ENCODE peak calls at places on chromosome 12, in five cellular contexts. C, M, P, W and J are unnamed samples.
A peak's percentile ranks its signal among the peaks of the same experiment; 100 is the strongest.

GRCh38 chr12:121980211-121980891 is 41.3 kb upstream of the BCL7A start:
- DNase-seq in W (no peak), C (no peak), P (peak; percentile 98), M (no peak), J (no peak)

GRCh38 chr12:17030338-17030737 is 424.4 kb upstream of the LMO3 start:
- DNase-seq in W (no peak), M (no peak), C (no peak), P (no peak), J (no peak)

GRCh38 chr12:79782197-79782890 is 91.6 kb upstream of the PAWR start:
- DNase-seq in M (no peak), C (no peak), W (peak; percentile 12), P (no peak), J (no peak)

GRCh38 chr12:10130042-10130441 is at the start of gene CLEC7A:
- DNase-seq in P (peak; percentile 43), C (peak; percentile 68), M (no peak), W (peak; percentile 52), J (no peak)

GRCh38 chr12:26523708-26524150 is 309.3 kb downstream of the ITPR2 start:
- DNase-seq in W (peak; percentile 92), C (no peak), M (peak; percentile 82), P (no peak), J (peak; percentile 97)

GRCh38 chr12:121577443-121578180 is 3.2 kb downstream of the KDM2B start:
- DNase-seq in W (no peak), P (no peak), C (no peak), M (no peak), J (peak; percentile 41)

GRCh38 chr12:4293299-4293941 is 19.9 kb downstream of the CCND2 start:
- DNase-seq in P (no peak), W (no peak), C (no peak), M (no peak), J (no peak)

GRCh38 chr12:3313066-3313465 is 177.9 kb upstream of the PRMT8 start:
- DNase-seq in M (no peak), P (no peak), W (peak; percentile 57), C (no peak), J (no peak)

GRCh38 chr12:108641446-108642268 is 8.0 kb upstream of the SELPLG start:
- DNase-seq in M (no peak), P (peak; percentile 78), C (no peak), W (no peak), J (no peak)

GRCh38 chr12:9687228-9687627 is 17.7 kb downstream of the CLEC2D start:
- DNase-seq in C (no peak), M (no peak), W (no peak), P (no peak), J (no peak)

GRCh38 chr12:81758421-81759214 is 532 bp downstream of the PPFIA2 start:
- DNase-seq in W (no peak), P (no peak), C (no peak), M (peak; percentile 19), J (no peak)

GRCh38 chr12:50276912-50277671 is 6.2 kb downstream of the LIMA1 start:
- DNase-seq in M (no peak), C (no peak), W (peak; percentile 22), P (no peak), J (no peak)

GRCh38 chr12:71439613-71440392 is at the start of gene LGR5:
- DNase-seq in M (peak; percentile 18), C (no peak), W (peak; percentile 23), P (no peak), J (peak; percentile 26)

GRCh38 chr12:46386360-46386867 is 13.8 kb upstream of the SLC38A2 start:
- DNase-seq in C (peak; percentile 98), M (no peak), W (peak; percentile 86), P (no peak), J (no peak)

GRCh38 chr12:86230516-86231146 is 25.6 kb downstream of the MGAT4C start:
- DNase-seq in W (no peak), P (no peak), M (no peak), C (no peak), J (no peak)

GRCh38 chr12:44876554-44877275 is 600 bp upstream of the NELL2 start:
- DNase-seq in C (no peak), M (no peak), W (peak; percentile 29), P (peak; percentile 22), J (peak; percentile 55)

GRCh38 chr12:69066420-69067373 is 133.7 kb upstream of the CPM start:
- DNase-seq in M (no peak), W (no peak), C (no peak), P (peak; percentile 15), J (peak; percentile 30)

GRCh38 chr12:114888458-114888857 is 204.5 kb upstream of the TBX3 start:
- DNase-seq in P (no peak), M (no peak), C (no peak), W (peak; percentile 38), J (no peak)

GRCh38 chr12:21819236-21819635 is 44.7 kb upstream of the KCNJ8 start:
- DNase-seq in C (no peak), W (no peak), P (no peak), M (no peak), J (no peak)

GRCh38 chr12:6688543-6688999 is 604 bp downstream of the ZNF384 start:
- DNase-seq in P (peak; percentile 69), W (no peak), C (no peak), M (no peak), J (peak; percentile 16)

GRCh38 chr12:99253068-99253467 is 394.5 kb upstream of the GARIN6 start:
- DNase-seq in M (no peak), W (no peak), P (peak; percentile 74), C (no peak), J (peak; percentile 9)

GRCh38 chr12:107337354-107338095 is 244.2 kb upstream of the CRY1 start:
- DNase-seq in C (peak; percentile 72), W (peak; percentile 97), P (no peak), M (no peak), J (no peak)

GRCh38 chr12:124517260-124518050 is 50.0 kb downstream of the NCOR2 start:
- DNase-seq in P (no peak), C (no peak), M (peak; percentile 81), W (peak; percentile 81), J (peak; percentile 93)

GRCh38 chr12:7609480-7609879 is 56.2 kb downstream of the APOBEC1 start:
- DNase-seq in M (no peak), C (no peak), P (no peak), W (peak; percentile 39), J (no peak)

GRCh38 chr12:51913071-51914033 is 6.0 kb downstream of the ACVRL1 start:
- DNase-seq in P (no peak), C (no peak), M (no peak), W (no peak), J (no peak)
- TF ChIP-seq CTCF in P (peak; percentile 55), C (no peak), M (no peak), W (no peak), J (no peak)

GRCh38 chr12:51864701-51865469 is 16.4 kb upstream of the FIGNL2 start:
- DNase-seq in M (no peak), P (no peak), W (no peak), C (no peak), J (no peak)

GRCh38 chr12:51863921-51864700 is 15.6 kb upstream of the FIGNL2 start:
- DNase-seq in W (no peak), C (no peak), P (no peak), M (no peak), J (no peak)

GRCh38 chr12:51862947-51863346 is 14.4 kb upstream of the FIGNL2 start:
- DNase-seq in M (no peak), W (no peak), P (no peak), C (no peak), J (no peak)

GRCh38 chr12:51865470-51865745 is 16.9 kb upstream of the FIGNL2 start:
- DNase-seq in C (no peak), P (no peak), W (no peak), M (no peak), J (no peak)

DNA sequence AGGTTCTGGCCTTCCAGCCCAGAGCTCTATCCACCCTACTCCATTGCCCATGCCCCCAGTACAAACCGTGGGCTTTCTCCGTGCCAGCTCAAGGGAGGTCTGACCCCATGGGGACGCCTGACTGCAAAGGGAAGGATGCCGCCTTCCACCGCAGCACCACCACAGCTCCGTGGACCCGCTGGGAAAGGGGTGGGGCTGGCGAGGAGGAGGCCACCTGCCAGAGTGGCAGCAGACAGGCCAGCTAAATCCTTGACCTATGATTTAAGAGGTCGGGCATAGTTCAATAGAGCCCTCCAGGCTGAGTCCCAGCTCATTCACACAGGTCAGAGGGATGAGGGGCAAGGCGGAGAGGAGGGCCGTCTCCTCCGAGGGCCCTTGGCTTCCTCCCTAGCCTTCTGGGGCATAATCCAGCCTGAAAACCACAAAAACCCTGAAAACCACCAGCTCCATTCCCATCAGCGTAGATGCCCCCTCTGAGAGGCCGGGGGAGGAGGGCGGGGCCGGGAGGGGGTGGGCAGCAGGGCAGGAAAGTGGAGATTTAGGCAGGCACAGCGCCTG is 14.9 kb upstream of the FIGNL2 start:
- DNase-seq in P (no peak), M (no peak), C (no peak), W (no peak), J (no peak)
- H3K4me3 ChIP-seq in P (no peak overlapping the region), M (peak overlapping the region; percentile 59), C (no peak overlapping the region), W (no peak overlapping the region), J (no peak overlapping the region)

GRCh38 chr12:131176266-131176665 is 222.6 kb downstream of the ADGRD1 start:
- DNase-seq in M (no peak), C (no peak), W (no peak), P (no peak), J (no peak)
- H3K27ac ChIP-seq in M (no peak overlapping the region), C (no peak overlapping the region), W (no peak overlapping the region), P (no peak overlapping the region), J (no peak overlapping the region)

DNA sequence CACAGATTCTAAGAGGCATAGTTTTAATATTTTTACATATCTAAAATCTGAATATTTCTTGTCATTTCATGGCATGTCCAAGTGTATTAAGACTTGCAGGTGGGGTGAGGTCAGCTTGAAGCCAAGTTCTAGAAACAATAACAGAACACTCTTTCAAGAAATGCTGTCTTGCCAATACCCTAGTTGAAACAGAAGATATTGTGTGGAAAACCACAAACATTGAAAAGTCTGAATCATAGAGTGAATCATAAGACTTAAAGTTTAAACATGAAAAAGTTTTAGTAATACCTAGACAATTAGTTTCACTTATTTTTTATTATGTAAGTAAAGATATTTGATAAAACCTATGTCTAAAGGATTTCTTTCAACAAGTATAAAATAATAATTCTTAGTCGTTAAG is 191.5 kb upstream of the CAND1 start:
- DNase-seq in M (no peak), P (no peak), W (peak; percentile 91), C (peak; percentile 71), J (no peak)
- TF ChIP-seq CTCF in M (no peak), P (no peak), W (no peak), C (no peak), J (no peak)

DNA sequence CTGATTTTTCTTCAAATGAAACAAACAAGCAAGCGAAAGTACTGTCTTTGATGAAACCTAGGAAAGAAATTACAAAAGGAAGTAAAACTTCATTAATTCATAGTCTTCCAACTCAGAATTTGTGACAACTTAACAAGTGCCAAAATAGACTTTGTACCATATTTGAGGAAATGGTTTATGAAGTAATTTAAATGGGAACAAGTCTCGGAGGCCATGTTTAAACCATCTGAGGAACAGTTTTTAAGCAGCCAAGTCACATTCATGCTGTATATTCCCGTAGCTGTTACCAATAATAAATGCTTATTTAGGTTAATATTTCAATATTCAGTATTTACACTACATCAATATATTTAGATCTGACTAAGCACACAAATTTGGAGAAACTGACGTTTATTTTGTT is 779 bp upstream of the ARHGDIB start:
- DNase-seq in P (peak; percentile 51), C (no peak), W (no peak), M (no peak), J (no peak)
- H3K4me3 ChIP-seq in P (peak overlapping the region; percentile 72), C (peak overlapping the region; percentile 54), W (no peak overlapping the region), M (peak overlapping the region; percentile 66), J (no peak overlapping the region)